ENCODE peak calls at places on chromosomes 12 and 14, in five cellular contexts. One of them, this sample, is unnamed.

GRCh38 chr12:68158427-68158826 is 1.1 kb downstream of the IFNG start:
- DNase-seq in transverse colon: no peak
- DNase-seq in fibroblast of lung: no peak
- DNase-seq in mesenchymal stem cell: peak; percentile 8
- DNase-seq in Panc1: no peak
- DNase-seq in this sample: no peak

GRCh38 chr14:73008501-73008900 is 18.4 kb downstream of the ZFYVE1 start:
- DNase-seq in Panc1: no peak
- DNase-seq in transverse colon: no peak
- DNase-seq in fibroblast of lung: peak; percentile 81
- DNase-seq in mesenchymal stem cell: peak; percentile 76
- DNase-seq in this sample: peak; percentile 59

GRCh38 chr14:80809663-80810062 is 131.9 kb downstream of the CEP128 start:
- DNase-seq in transverse colon: no peak
- DNase-seq in mesenchymal stem cell: no peak
- DNase-seq in Panc1: no peak
- DNase-seq in fibroblast of lung: no peak
- DNase-seq in this sample: no peak

GRCh38 chr12:95258803-95259202 is 41.2 kb downstream of the VEZT start:
- DNase-seq in mesenchymal stem cell: no peak
- DNase-seq in transverse colon: no peak
- DNase-seq in Panc1: no peak
- DNase-seq in fibroblast of lung: no peak
- DNase-seq in this sample: no peak

GRCh38 chr12:120767071-120768024 is 41.7 kb downstream of the ACADS start:
- DNase-seq in mesenchymal stem cell: no peak
- DNase-seq in fibroblast of lung: no peak
- DNase-seq in transverse colon: no peak
- DNase-seq in Panc1: no peak
- DNase-seq in this sample: no peak

GRCh38 chr12:106020736-106021135 is 118.0 kb downstream of the NUAK1 start:
- DNase-seq in fibroblast of lung: peak; percentile 51
- DNase-seq in Panc1: no peak
- DNase-seq in mesenchymal stem cell: peak; percentile 17
- DNase-seq in transverse colon: no peak
- DNase-seq in this sample: no peak

GRCh38 chr14:101603096-101603495 is 41.8 kb downstream of the DIO3 start:
- DNase-seq in Panc1: no peak
- DNase-seq in transverse colon: peak; percentile 1
- DNase-seq in fibroblast of lung: no peak
- DNase-seq in mesenchymal stem cell: no peak
- DNase-seq in this sample: no peak

GRCh38 chr12:46494424-46494823 is 121.9 kb upstream of the SLC38A2 start:
- DNase-seq in fibroblast of lung: peak; percentile 92
- DNase-seq in transverse colon: no peak
- DNase-seq in mesenchymal stem cell: peak; percentile 58
- DNase-seq in Panc1: no peak
- DNase-seq in this sample: peak; percentile 67

GRCh38 chr14:54725998-54726397 is 159.1 kb downstream of the SAMD4A start:
- DNase-seq in Panc1: no peak
- DNase-seq in mesenchymal stem cell: no peak
- DNase-seq in fibroblast of lung: no peak
- DNase-seq in transverse colon: no peak
- DNase-seq in this sample: no peak

GRCh38 chr12:101945361-101946232 is 68.2 kb downstream of the DRAM1 start:
- DNase-seq in fibroblast of lung: no peak
- DNase-seq in Panc1: no peak
- DNase-seq in transverse colon: peak; percentile 13
- DNase-seq in mesenchymal stem cell: peak; percentile 50
- DNase-seq in this sample: peak; percentile 27

GRCh38 chr12:112309797-112310196 is 72.4 kb downstream of the HECTD4 start:
- DNase-seq in fibroblast of lung: peak; percentile 67
- DNase-seq in Panc1: no peak
- DNase-seq in transverse colon: no peak
- DNase-seq in mesenchymal stem cell: no peak
- DNase-seq in this sample: no peak

GRCh38 chr14:21227981-21228380 is 41.3 kb downstream of the HNRNPC start:
- DNase-seq in transverse colon: no peak
- DNase-seq in fibroblast of lung: no peak
- DNase-seq in Panc1: no peak
- DNase-seq in mesenchymal stem cell: no peak
- DNase-seq in this sample: no peak

GRCh38 chr14:102565959-102566358 is 26.5 kb upstream of the RCOR1 start:
- DNase-seq in Panc1: no peak
- DNase-seq in mesenchymal stem cell: no peak
- DNase-seq in fibroblast of lung: no peak
- DNase-seq in transverse colon: no peak
- DNase-seq in this sample: no peak

GRCh38 chr14:57574617-57575288 is 81.1 kb upstream of the CCDC198 start:
- DNase-seq in transverse colon: no peak
- DNase-seq in mesenchymal stem cell: no peak
- DNase-seq in Panc1: no peak
- DNase-seq in fibroblast of lung: no peak
- DNase-seq in this sample: no peak

GRCh38 chr14:57533214-57533613 is 39.6 kb upstream of the CCDC198 start:
- DNase-seq in fibroblast of lung: peak; percentile 2
- DNase-seq in transverse colon: no peak
- DNase-seq in mesenchymal stem cell: peak; percentile 2
- DNase-seq in Panc1: peak; percentile 27
- DNase-seq in this sample: no peak

GRCh38 chr12:107379852-107380567 is 286.7 kb upstream of the CRY1 start:
- DNase-seq in transverse colon: peak; percentile 27
- DNase-seq in mesenchymal stem cell: no peak
- DNase-seq in fibroblast of lung: peak; percentile 47
- DNase-seq in Panc1: no peak
- DNase-seq in this sample: no peak

GRCh38 chr14:73526036-73526984 is 10.6 kb upstream of the ACOT1 start:
- DNase-seq in fibroblast of lung: peak; percentile 52
- DNase-seq in transverse colon: no peak
- DNase-seq in Panc1: no peak
- DNase-seq in mesenchymal stem cell: no peak
- DNase-seq in this sample: no peak

GRCh38 chr12:13204428-13204827 is 7.9 kb downstream of the EMP1 start:
- DNase-seq in Panc1: no peak
- DNase-seq in mesenchymal stem cell: peak; percentile 92
- DNase-seq in fibroblast of lung: peak; percentile 80
- DNase-seq in transverse colon: no peak
- DNase-seq in this sample: peak; percentile 56

GRCh38 chr14:69539631-69540410 is 34.9 kb downstream of the CCDC177 start:
- DNase-seq in fibroblast of lung: peak; percentile 15
- DNase-seq in transverse colon: peak; percentile 21
- DNase-seq in mesenchymal stem cell: peak; percentile 46
- DNase-seq in Panc1: no peak
- DNase-seq in this sample: peak; percentile 11

GRCh38 chr14:74653386-74654138 is 41.5 kb upstream of the LTBP2 start:
- DNase-seq in Panc1: no peak
- DNase-seq in transverse colon: no peak
- DNase-seq in mesenchymal stem cell: no peak
- DNase-seq in fibroblast of lung: peak; percentile 36
- DNase-seq in this sample: no peak

GRCh38 chr12:86929962-86930361 is 673.8 kb upstream of the MGAT4C start:
- DNase-seq in transverse colon: no peak
- DNase-seq in Panc1: no peak
- DNase-seq in fibroblast of lung: peak; percentile 33
- DNase-seq in mesenchymal stem cell: no peak
- DNase-seq in this sample: no peak

GRCh38 chr12:96047621-96048211 is 12.3 kb upstream of the LTA4H start:
- DNase-seq in mesenchymal stem cell: peak; percentile 62
- DNase-seq in transverse colon: peak; percentile 21
- DNase-seq in Panc1: no peak
- DNase-seq in fibroblast of lung: peak; percentile 66
- DNase-seq in this sample: no peak

GRCh38 chr12:124865728-124866127 is 2.1 kb upstream of the SCARB1 start:
- DNase-seq in Panc1: no peak
- DNase-seq in transverse colon: no peak
- DNase-seq in fibroblast of lung: no peak
- DNase-seq in mesenchymal stem cell: no peak
- DNase-seq in this sample: no peak

GRCh38 chr12:122356192-122356635 is 66.3 kb downstream of the CLIP1 start:
- DNase-seq in fibroblast of lung: peak; percentile 27
- DNase-seq in transverse colon: peak; percentile 51
- DNase-seq in Panc1: peak; percentile 39
- DNase-seq in mesenchymal stem cell: peak; percentile 80
- DNase-seq in this sample: peak; percentile 37

GRCh38 chr14:96217381-96217913 is 12.8 kb downstream of the BDKRB2 start:
- DNase-seq in transverse colon: no peak
- DNase-seq in Panc1: no peak
- DNase-seq in mesenchymal stem cell: no peak
- DNase-seq in fibroblast of lung: no peak
- DNase-seq in this sample: no peak

GRCh38 chr14:96215845-96216244 is 11.2 kb downstream of the BDKRB2 start:
- DNase-seq in Panc1: no peak
- DNase-seq in transverse colon: no peak
- DNase-seq in mesenchymal stem cell: no peak
- DNase-seq in fibroblast of lung: no peak
- DNase-seq in this sample: no peak

GRCh38 chr14:96213871-96214465 is 9.3 kb downstream of the BDKRB2 start:
- DNase-seq in mesenchymal stem cell: peak; percentile 44
- DNase-seq in fibroblast of lung: no peak
- DNase-seq in Panc1: no peak
- DNase-seq in transverse colon: no peak
- DNase-seq in this sample: no peak

GRCh38 chr14:96212896-96213295 is 8.3 kb downstream of the BDKRB2 start:
- DNase-seq in transverse colon: no peak
- DNase-seq in Panc1: no peak
- DNase-seq in mesenchymal stem cell: no peak
- DNase-seq in fibroblast of lung: no peak
- DNase-seq in this sample: no peak

GRCh38 chr14:96216627-96217026 is 12.0 kb downstream of the BDKRB2 start:
- DNase-seq in fibroblast of lung: no peak
- DNase-seq in transverse colon: no peak
- DNase-seq in mesenchymal stem cell: no peak
- DNase-seq in Panc1: no peak
- DNase-seq in this sample: no peak
- H3K4me3 ChIP-seq in fibroblast of lung: no peak overlapping the region
- H3K4me3 ChIP-seq in transverse colon: no peak overlapping the region
- H3K4me3 ChIP-seq in mesenchymal stem cell: no peak overlapping the region
- H3K4me3 ChIP-seq in Panc1: no peak overlapping the region
- H3K4me3 ChIP-seq in this sample: no peak overlapping the region

GRCh38 chr14:83470466-83470865 is 1936.8 kb upstream of the SEL1L start:
- DNase-seq in mesenchymal stem cell: no peak
- DNase-seq in Panc1: no peak
- DNase-seq in transverse colon: no peak
- DNase-seq in fibroblast of lung: no peak
- DNase-seq in this sample: no peak
- H3K9me3 ChIP-seq in mesenchymal stem cell: no peaks in the 10 kb centered on the region
- H3K9me3 ChIP-seq in Panc1: no peaks in the 10 kb centered on the region
- H3K9me3 ChIP-seq in transverse colon: no peaks in the 10 kb centered on the region
- H3K9me3 ChIP-seq in fibroblast of lung: no peaks in the 10 kb centered on the region
- H3K9me3 ChIP-seq in this sample: no peaks in the 10 kb centered on the region

GRCh38 chr14:56310643-56311042 is 192.4 kb downstream of the PELI2 start:
- DNase-seq in fibroblast of lung: peak; percentile 75
- DNase-seq in Panc1: no peak
- DNase-seq in transverse colon: no peak
- DNase-seq in mesenchymal stem cell: peak; percentile 56
- DNase-seq in this sample: no peak
- H3K27ac ChIP-seq in fibroblast of lung: no peak overlapping the region
- H3K27ac ChIP-seq in Panc1: no peak overlapping the region
- H3K27ac ChIP-seq in transverse colon: no peak overlapping the region
- H3K27ac ChIP-seq in mesenchymal stem cell: peak overlapping the region; percentile 31
- H3K27ac ChIP-seq in this sample: peak overlapping the region; percentile 70

GRCh38 chr14:92475037-92475436 is 38.5 kb upstream of the RIN3 start:
- DNase-seq in transverse colon: no peak
- DNase-seq in mesenchymal stem cell: no peak
- DNase-seq in fibroblast of lung: no peak
- DNase-seq in Panc1: no peak
- DNase-seq in this sample: no peak

GRCh38 chr14:92472860-92473259 is 40.7 kb upstream of the RIN3 start:
- DNase-seq in fibroblast of lung: no peak
- DNase-seq in transverse colon: peak; percentile 6
- DNase-seq in Panc1: no peak
- DNase-seq in mesenchymal stem cell: no peak
- DNase-seq in this sample: no peak

GRCh38 chr14:92473947-92474535 is 39.5 kb upstream of the RIN3 start:
- DNase-seq in Panc1: no peak
- DNase-seq in mesenchymal stem cell: no peak
- DNase-seq in transverse colon: no peak
- DNase-seq in fibroblast of lung: peak; percentile 24
- DNase-seq in this sample: no peak

GRCh38 chr14:92471919-92472318 is 41.7 kb upstream of the RIN3 start:
- DNase-seq in transverse colon: peak; percentile 15
- DNase-seq in mesenchymal stem cell: peak; percentile 81
- DNase-seq in Panc1: no peak
- DNase-seq in fibroblast of lung: peak; percentile 94
- DNase-seq in this sample: peak; percentile 86

GRCh38 chr14:92473261-92473946 is 40.2 kb upstream of the RIN3 start:
- DNase-seq in Panc1: no peak
- DNase-seq in transverse colon: peak; percentile 16
- DNase-seq in mesenchymal stem cell: peak; percentile 81
- DNase-seq in fibroblast of lung: peak; percentile 35
- DNase-seq in this sample: no peak
- H3K4me3 ChIP-seq in Panc1: no peak overlapping the region
- H3K4me3 ChIP-seq in transverse colon: no peak overlapping the region
- H3K4me3 ChIP-seq in mesenchymal stem cell: no peak overlapping the region
- H3K4me3 ChIP-seq in fibroblast of lung: no peak overlapping the region
- H3K4me3 ChIP-seq in this sample: no peak overlapping the region

GRCh38 chr12:69524331-69524630 is 54.1 kb downstream of the FRS2 start:
- DNase-seq in mesenchymal stem cell: no peak
- DNase-seq in transverse colon: no peak
- DNase-seq in fibroblast of lung: no peak
- DNase-seq in Panc1: no peak
- DNase-seq in this sample: no peak
- H3K9me3 ChIP-seq in mesenchymal stem cell: peaks cover 8% of the 10 kb centered on the region
- H3K9me3 ChIP-seq in transverse colon: no peaks in the 10 kb centered on the region
- H3K9me3 ChIP-seq in fibroblast of lung: no peaks in the 10 kb centered on the region
- H3K9me3 ChIP-seq in Panc1: no peaks in the 10 kb centered on the region
- H3K9me3 ChIP-seq in this sample: peaks cover 12% of the 10 kb centered on the region